ENCODE peak calls at places on chromosomes 6 and 20, in six cellular contexts. One of them, this sample, is unnamed. For H4K20me1, the result is how much of the 10 kb centered on the place peaks cover.

GRCh38 chr6:89952361-89952680 is 58.1 kb downstream of the GJA10 start:
- DNase-seq in H9: no peak
- DNase-seq in DND-41: no peak
- DNase-seq in GM23338: no peak
- DNase-seq in SK-N-SH: no peak
- DNase-seq in neural progenitor cell: no peak
- DNase-seq in this sample: no peak

GRCh38 chr6:31293343-31293742 is 21.5 kb upstream of the HLA-C start:
- DNase-seq in neural progenitor cell: peak
- DNase-seq in SK-N-SH: no peak
- DNase-seq in H9: no peak
- DNase-seq in DND-41: no peak
- DNase-seq in GM23338: peak
- DNase-seq in this sample: no peak

GRCh38 chr6:150395388-150396009 is 26.7 kb downstream of the IYD start:
- DNase-seq in SK-N-SH: peak
- DNase-seq in H9: peak
- DNase-seq in neural progenitor cell: peak
- DNase-seq in GM23338: peak
- DNase-seq in DND-41: peak
- DNase-seq in this sample: no peak

GRCh38 chr6:36997811-36998722 is 7.4 kb upstream of the FGD2 start:
- DNase-seq in H9: no peak
- DNase-seq in neural progenitor cell: peak
- DNase-seq in GM23338: no peak
- DNase-seq in SK-N-SH: peak
- DNase-seq in DND-41: no peak
- DNase-seq in this sample: peak

GRCh38 chr6:135798751-135799515 is 52.6 kb upstream of the PDE7B start:
- DNase-seq in SK-N-SH: no peak
- DNase-seq in GM23338: peak
- DNase-seq in neural progenitor cell: no peak
- DNase-seq in H9: no peak
- DNase-seq in DND-41: no peak
- DNase-seq in this sample: no peak

GRCh38 chr20:36093025-36093803 is 61.3 kb upstream of the EPB41L1 start:
- DNase-seq in H9: no peak
- DNase-seq in GM23338: no peak
- DNase-seq in SK-N-SH: peak
- DNase-seq in neural progenitor cell: peak
- DNase-seq in DND-41: peak
- DNase-seq in this sample: no peak

GRCh38 chr6:89242574-89243330 is 25.6 kb upstream of the GABRR1 start:
- DNase-seq in H9: peak
- DNase-seq in SK-N-SH: peak
- DNase-seq in neural progenitor cell: peak
- DNase-seq in GM23338: peak
- DNase-seq in DND-41: peak
- DNase-seq in this sample: peak

GRCh38 chr6:9527679-9528286 is 887.1 kb downstream of the TFAP2A start:
- DNase-seq in neural progenitor cell: no peak
- DNase-seq in SK-N-SH: no peak
- DNase-seq in H9: no peak
- DNase-seq in GM23338: no peak
- DNase-seq in DND-41: no peak
- DNase-seq in this sample: no peak

GRCh38 chr6:135181333-135182119 is 418 bp downstream of the MYB start:
- DNase-seq in GM23338: peak
- DNase-seq in H9: peak
- DNase-seq in SK-N-SH: no peak
- DNase-seq in DND-41: peak
- DNase-seq in neural progenitor cell: peak
- DNase-seq in this sample: no peak

GRCh38 chr6:22593895-22594294 is 24.5 kb downstream of the HDGFL1 start:
- DNase-seq in DND-41: no peak
- DNase-seq in neural progenitor cell: no peak
- DNase-seq in GM23338: no peak
- DNase-seq in H9: no peak
- DNase-seq in SK-N-SH: no peak
- DNase-seq in this sample: no peak

GRCh38 chr20:32358883-32359632 is 927 bp downstream of the ASXL1 start:
- DNase-seq in neural progenitor cell: peak
- DNase-seq in H9: peak
- DNase-seq in SK-N-SH: peak
- DNase-seq in DND-41: peak
- DNase-seq in GM23338: peak
- DNase-seq in this sample: peak

GRCh38 chr6:37538107-37538506 is 38.4 kb upstream of the CCDC167 start:
- DNase-seq in SK-N-SH: no peak
- DNase-seq in H9: peak
- DNase-seq in DND-41: no peak
- DNase-seq in GM23338: peak
- DNase-seq in neural progenitor cell: no peak
- DNase-seq in this sample: no peak

GRCh38 chr20:41047975-41048305 is 19.3 kb downstream of the TOP1 start:
- DNase-seq in DND-41: no peak
- DNase-seq in H9: no peak
- DNase-seq in SK-N-SH: no peak
- DNase-seq in GM23338: no peak
- DNase-seq in neural progenitor cell: no peak
- DNase-seq in this sample: peak

GRCh38 chr6:43282060-43282459 is 16.0 kb upstream of the SLC22A7 start:
- DNase-seq in DND-41: no peak
- DNase-seq in GM23338: no peak
- DNase-seq in H9: no peak
- DNase-seq in neural progenitor cell: no peak
- DNase-seq in SK-N-SH: no peak
- DNase-seq in this sample: no peak

GRCh38 chr6:129929433-129929832 is 68.3 kb upstream of the TMEM244 start:
- DNase-seq in GM23338: no peak
- DNase-seq in neural progenitor cell: no peak
- DNase-seq in SK-N-SH: no peak
- DNase-seq in DND-41: no peak
- DNase-seq in H9: no peak
- DNase-seq in this sample: no peak

GRCh38 chr20:35297153-35297552 is 4.9 kb upstream of the FAM83C start:
- DNase-seq in neural progenitor cell: no peak
- DNase-seq in GM23338: peak
- DNase-seq in H9: peak
- DNase-seq in DND-41: no peak
- DNase-seq in SK-N-SH: no peak
- DNase-seq in this sample: no peak

GRCh38 chr6:2038096-2038495 is 207.3 kb downstream of the GMDS start:
- DNase-seq in SK-N-SH: peak
- DNase-seq in neural progenitor cell: no peak
- DNase-seq in GM23338: no peak
- DNase-seq in DND-41: peak
- DNase-seq in H9: no peak
- DNase-seq in this sample: no peak

GRCh38 chr6:41469951-41470340 is 76.2 kb upstream of the FOXP4 start:
- DNase-seq in SK-N-SH: no peak
- DNase-seq in GM23338: peak
- DNase-seq in neural progenitor cell: peak
- DNase-seq in H9: no peak
- DNase-seq in DND-41: no peak
- DNase-seq in this sample: peak

GRCh38 chr20:51095755-51096509 is 73.0 kb upstream of the KCNG1 start:
- DNase-seq in H9: no peak
- DNase-seq in SK-N-SH: no peak
- DNase-seq in GM23338: peak
- DNase-seq in neural progenitor cell: peak
- DNase-seq in DND-41: no peak
- DNase-seq in this sample: no peak

GRCh38 chr20:25237610-25238318 is 10.1 kb upstream of the PYGB start:
- DNase-seq in neural progenitor cell: no peak
- DNase-seq in H9: no peak
- DNase-seq in GM23338: no peak
- DNase-seq in DND-41: peak
- DNase-seq in SK-N-SH: no peak
- DNase-seq in this sample: peak

GRCh38 chr6:44538841-44539240 is 151.3 kb downstream of the CDC5L start:
- DNase-seq in SK-N-SH: no peak
- DNase-seq in DND-41: no peak
- DNase-seq in H9: no peak
- DNase-seq in neural progenitor cell: no peak
- DNase-seq in GM23338: no peak
- DNase-seq in this sample: no peak

GRCh38 chr20:62254021-62254724 is 15.9 kb downstream of the OSBPL2 start:
- DNase-seq in SK-N-SH: no peak
- DNase-seq in neural progenitor cell: peak
- DNase-seq in H9: no peak
- DNase-seq in GM23338: peak
- DNase-seq in DND-41: no peak
- DNase-seq in this sample: no peak
- H4K20me1 ChIP-seq in SK-N-SH: half or more
- H4K20me1 ChIP-seq in neural progenitor cell: half or more
- H4K20me1 ChIP-seq in H9: under half
- H4K20me1 ChIP-seq in GM23338: under half
- H4K20me1 ChIP-seq in DND-41: half or more
- H4K20me1 ChIP-seq in this sample: half or more

GRCh38 chr6:153092082-153093013 is 38.7 kb downstream of the RGS17 start:
- DNase-seq in DND-41: no peak
- DNase-seq in H9: no peak
- DNase-seq in GM23338: no peak
- DNase-seq in neural progenitor cell: no peak
- DNase-seq in SK-N-SH: no peak
- DNase-seq in this sample: peak
- H3K4me2 ChIP-seq in DND-41: no peak
- H3K4me2 ChIP-seq in H9: no peak
- H3K4me2 ChIP-seq in GM23338: no peak
- H3K4me2 ChIP-seq in neural progenitor cell: no peak
- H3K4me2 ChIP-seq in SK-N-SH: peak
- H3K4me2 ChIP-seq in this sample: peak

DNA sequence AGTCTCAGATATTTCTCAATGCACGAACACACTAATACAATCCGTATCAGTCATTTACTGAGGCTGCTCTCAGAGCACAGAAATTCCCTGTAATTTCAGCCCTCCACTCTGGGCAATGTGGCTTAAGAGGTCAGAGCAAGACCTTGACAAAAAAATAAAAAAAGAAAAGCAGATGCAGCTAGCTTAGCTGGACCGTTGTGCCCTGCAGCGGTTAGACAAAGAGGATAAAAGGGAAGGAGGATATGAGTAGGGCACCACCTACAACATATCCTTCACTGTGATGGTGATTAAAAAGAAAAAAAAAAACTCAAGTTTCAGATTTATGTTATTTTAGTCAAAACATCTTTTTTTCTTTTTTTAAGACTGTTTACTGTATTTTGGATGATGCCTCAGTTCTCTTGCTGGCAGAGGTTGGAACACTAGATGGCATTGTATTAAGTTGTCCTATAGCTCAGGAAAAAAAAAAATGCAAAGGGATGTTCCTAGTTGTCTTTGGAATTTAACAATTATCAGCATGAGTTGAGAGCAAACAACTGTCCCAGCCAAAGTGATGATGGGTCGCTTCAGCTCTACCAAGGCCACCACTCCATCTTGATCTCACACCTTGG is 59.9 kb downstream of the ANKEF1 start:
- DNase-seq in DND-41: no peak
- DNase-seq in SK-N-SH: no peak
- DNase-seq in GM23338: no peak
- DNase-seq in H9: no peak
- DNase-seq in neural progenitor cell: no peak
- DNase-seq in this sample: no peak
- TF ChIP-seq CTCF in DND-41: no peak
- TF ChIP-seq CTCF in SK-N-SH: peak
- TF ChIP-seq CTCF in GM23338: peak
- TF ChIP-seq CTCF in H9: peak
- TF ChIP-seq CTCF in neural progenitor cell: no peak
- TF ChIP-seq CTCF in this sample: peak

GRCh38 chr20:1386323-1386722 is 6.5 kb downstream of the FKBP1A start:
- DNase-seq in SK-N-SH: no peak
- DNase-seq in DND-41: no peak
- DNase-seq in H9: no peak
- DNase-seq in GM23338: no peak
- DNase-seq in neural progenitor cell: no peak
- DNase-seq in this sample: no peak

GRCh38 chr20:1388706-1389483 is 4.0 kb downstream of the FKBP1A start:
- DNase-seq in neural progenitor cell: no peak
- DNase-seq in H9: no peak
- DNase-seq in GM23338: no peak
- DNase-seq in DND-41: peak
- DNase-seq in SK-N-SH: no peak
- DNase-seq in this sample: no peak

GRCh38 chr20:1390552-1391403 is 2.1 kb downstream of the FKBP1A start:
- DNase-seq in GM23338: no peak
- DNase-seq in neural progenitor cell: no peak
- DNase-seq in SK-N-SH: no peak
- DNase-seq in H9: no peak
- DNase-seq in DND-41: no peak
- DNase-seq in this sample: no peak

GRCh38 chr20:1389703-1390385 is 3.0 kb downstream of the FKBP1A start:
- DNase-seq in SK-N-SH: no peak
- DNase-seq in neural progenitor cell: no peak
- DNase-seq in GM23338: peak
- DNase-seq in H9: no peak
- DNase-seq in DND-41: no peak
- DNase-seq in this sample: no peak

DNA sequence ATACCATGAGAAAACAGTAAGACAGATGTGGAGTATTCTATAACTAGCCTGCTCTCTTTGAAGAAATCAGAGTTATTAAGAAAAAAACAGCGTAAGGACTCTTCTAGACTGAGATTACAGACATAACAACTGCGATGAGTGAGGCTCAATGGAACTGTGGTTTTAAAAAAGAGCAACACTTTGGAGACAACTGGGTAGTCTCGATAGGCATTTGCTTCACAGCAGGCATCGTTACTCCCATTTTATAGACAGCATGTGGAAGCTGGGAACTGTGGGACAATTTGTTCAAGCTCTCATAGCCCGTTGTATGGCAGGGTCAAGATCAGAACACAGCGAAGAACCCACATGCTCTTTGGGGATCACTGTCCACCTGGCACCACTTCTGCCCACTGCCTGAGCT is 4.6 kb downstream of the FKBP1A start:
- DNase-seq in GM23338: no peak
- DNase-seq in neural progenitor cell: no peak
- DNase-seq in SK-N-SH: no peak
- DNase-seq in DND-41: no peak
- DNase-seq in H9: no peak
- DNase-seq in this sample: no peak
- H4K20me1 ChIP-seq in GM23338: half or more
- H4K20me1 ChIP-seq in neural progenitor cell: half or more
- H4K20me1 ChIP-seq in SK-N-SH: half or more
- H4K20me1 ChIP-seq in DND-41: half or more
- H4K20me1 ChIP-seq in H9: under half
- H4K20me1 ChIP-seq in this sample: half or more

GRCh38 chr6:164069352-164070022 is 655.0 kb downstream of the QKI start:
- DNase-seq in GM23338: no peak
- DNase-seq in DND-41: no peak
- DNase-seq in neural progenitor cell: peak
- DNase-seq in SK-N-SH: no peak
- DNase-seq in H9: no peak
- DNase-seq in this sample: no peak
- H3K4me2 ChIP-seq in GM23338: no peak
- H3K4me2 ChIP-seq in DND-41: no peak
- H3K4me2 ChIP-seq in neural progenitor cell: no peak
- H3K4me2 ChIP-seq in SK-N-SH: no peak
- H3K4me2 ChIP-seq in H9: no peak
- H3K4me2 ChIP-seq in this sample: no peak

This sample was measured in PC-9.